ENCODE peak calls at places on chromosomes 3 and 15, in five cellular contexts. Q, I, E, P and J are unnamed samples.

GRCh38 chr3:69649120-69649519 is 90.1 kb upstream of the MITF start:
- DNase-seq in E (no peak), Q (no peak), P (no peak), I (no peak), J (no peak)

GRCh38 chr15:83248151-83248851 is 36.2 kb downstream of the BNC1 start:
- DNase-seq in I (peak; percentile 43), E (peak; percentile 75), Q (peak; percentile 85), P (peak; percentile 49), J (peak; percentile 41)

GRCh38 chr3:149670742-149671492 is 13.1 kb upstream of the WWTR1 start:
- DNase-seq in Q (no peak), E (no peak), P (peak; percentile 69), I (no peak), J (peak; percentile 62)

GRCh38 chr15:92429378-92430066 is 35.8 kb downstream of the ST8SIA2 start:
- DNase-seq in I (no peak), Q (peak; percentile 24), E (peak; percentile 64), P (no peak), J (no peak)

GRCh38 chr3:71564361-71564760 is 19.2 kb downstream of the FOXP1 start:
- DNase-seq in I (no peak), P (no peak), Q (no peak), E (no peak), J (no peak)

GRCh38 chr3:48408823-48409281 is 21.0 kb downstream of the PLXNB1 start:
- DNase-seq in Q (no peak), P (peak; percentile 33), I (no peak), E (no peak), J (no peak)

GRCh38 chr3:129399895-129400357 is 28.5 kb downstream of the EFCAB12 start:
- DNase-seq in P (no peak), Q (no peak), I (no peak), E (peak; percentile 30), J (no peak)

GRCh38 chr3:155196131-155197075 is 97.1 kb downstream of the STRIT1 start:
- DNase-seq in Q (no peak), P (no peak), I (no peak), E (no peak), J (peak; percentile 55)

GRCh38 chr3:159346504-159346903 is 544.6 kb downstream of the MFSD1 start:
- DNase-seq in P (no peak), E (no peak), I (no peak), Q (no peak), J (no peak)

GRCh38 chr15:32659340-32659831 is 17.9 kb downstream of the SCG5 start:
- DNase-seq in I (no peak), P (no peak), Q (no peak), E (peak; percentile 79), J (peak; percentile 12)

GRCh38 chr3:43266995-43267394 is 19.3 kb upstream of the SNRK start:
- DNase-seq in E (no peak), P (no peak), I (no peak), Q (no peak), J (no peak)

GRCh38 chr15:47846911-47847310 is 129.6 kb downstream of the SEMA6D start:
- DNase-seq in E (no peak), Q (no peak), I (no peak), P (no peak), J (no peak)

GRCh38 chr3:67067251-67067650 is 69.1 kb downstream of the KBTBD8 start:
- DNase-seq in E (no peak), P (no peak), Q (no peak), I (no peak), J (no peak)

GRCh38 chr3:150227839-150228238 is 180.3 kb upstream of the TSC22D2 start:
- DNase-seq in Q (peak; percentile 88), I (peak; percentile 51), E (peak; percentile 83), P (peak; percentile 82), J (no peak)

GRCh38 chr3:24641628-24642027 is 147.0 kb upstream of the THRB start:
- DNase-seq in I (no peak), Q (no peak), E (peak; percentile 12), P (no peak), J (no peak)

GRCh38 chr15:39874890-39875549 is 45.0 kb downstream of the GPR176 start:
- DNase-seq in E (peak; percentile 54), I (no peak), Q (no peak), P (no peak), J (peak; percentile 83)

GRCh38 chr3:49785565-49786356 is 581 bp downstream of the IP6K1 start:
- DNase-seq in I (no peak), Q (peak; percentile 48), P (no peak), E (peak; percentile 62), J (peak; percentile 35)

GRCh38 chr3:194275231-194275671 is 75.9 kb downstream of the CPN2 start:
- DNase-seq in P (peak; percentile 30), I (no peak), E (peak; percentile 46), Q (no peak), J (peak; percentile 32)

GRCh38 chr15:75483961-75484360 is 32.5 kb upstream of the SIN3A start:
- DNase-seq in Q (no peak), P (no peak), I (no peak), E (no peak), J (no peak)

GRCh38 chr15:39783244-39783820 is 691 bp upstream of the FSIP1 start:
- DNase-seq in I (no peak), Q (no peak), P (no peak), E (peak; percentile 27), J (no peak)

GRCh38 chr3:127238602-127239001 is 45.7 kb downstream of the PRR23E start:
- DNase-seq in P (no peak), I (no peak), E (no peak), Q (no peak), J (no peak)

GRCh38 chr15:39211108-39211979 is 369.5 kb upstream of the THBS1 start:
- DNase-seq in I (no peak), Q (no peak), P (no peak), E (no peak), J (no peak)

GRCh38 chr15:38874464-38874863 is 309.9 kb upstream of the RASGRP1 start:
- DNase-seq in P (no peak), I (no peak), E (no peak), Q (no peak), J (no peak)

GRCh38 chr15:70617076-70617910 is 146.1 kb downstream of the UACA start:
- DNase-seq in Q (no peak), P (no peak), E (no peak), I (no peak), J (no peak)

GRCh38 chr3:130539005-130539404 is 22.0 kb downstream of the COL6A6 start:
- DNase-seq in P (peak; percentile 73), I (peak; percentile 25), E (peak; percentile 52), Q (peak; percentile 54), J (peak; percentile 38)

GRCh38 chr3:8966820-8967348 is 3.6 kb upstream of the RAD18 start:
- DNase-seq in I (no peak), Q (no peak), E (no peak), P (no peak), J (no peak)

GRCh38 chr3:59994720-59995304 is 945.0 kb upstream of the CFAP20DC start:
- DNase-seq in I (no peak), E (no peak), P (no peak), Q (no peak), J (no peak)

GRCh38 chr15:55627730-55628368 is 39.7 kb upstream of the PYGO1 start:
- DNase-seq in I (no peak), P (no peak), E (peak; percentile 92), Q (no peak), J (peak; percentile 90)

GRCh38 chr15:96564546-96564945 is 234.0 kb downstream of the NR2F2 start:
- DNase-seq in E (no peak), Q (no peak), P (no peak), I (no peak), J (no peak)

GRCh38 chr3:177371903-177372302 is 174.6 kb upstream of the TBL1XR1 start:
- DNase-seq in E (no peak), I (no peak), Q (no peak), P (no peak), J (no peak)
- H3K4me1 ChIP-seq in E (no peaks in the 10 kb centered on the region), I (no peaks in the 10 kb centered on the region), Q (peaks cover 5% of the 10 kb centered on the region), P (no peaks in the 10 kb centered on the region), J (peaks cover 3% of the 10 kb centered on the region)

GRCh38 chr3:140395134-140396075 is 282.5 kb upstream of the TRIM42 start:
- DNase-seq in Q (no peak), E (no peak), I (no peak), P (no peak), J (no peak)
- H2BK12ac ChIP-seq in Q (no peak overlapping the region), E (no peak overlapping the region), I (no peak overlapping the region), P (no peak overlapping the region), J (no peak overlapping the region)

GRCh38 chr15:68797589-68798377 is 22.9 kb downstream of the ANP32A start:
- DNase-seq in I (no peak), Q (no peak), E (no peak), P (no peak), J (no peak)
- H3K4me1 ChIP-seq in I (peaks cover 25% of the 10 kb centered on the region), Q (peaks cover 27% of the 10 kb centered on the region), E (peaks cover 28% of the 10 kb centered on the region), P (peaks cover 20% of the 10 kb centered on the region), J (peaks cover 27% of the 10 kb centered on the region)

GRCh38 chr3:189625566-189625965 is 5.6 kb upstream of the TP63 start:
- DNase-seq in Q (no peak), I (no peak), P (no peak), E (no peak), J (no peak)

GRCh38 chr3:189629803-189630455 is 1.3 kb upstream of the TP63 start:
- DNase-seq in Q (no peak), P (no peak), E (no peak), I (no peak), J (no peak)

GRCh38 chr3:189625071-189625470 is 6.1 kb upstream of the TP63 start:
- DNase-seq in I (no peak), E (no peak), Q (no peak), P (no peak), J (no peak)

GRCh38 chr3:189624130-189624529 is 7.1 kb upstream of the TP63 start:
- DNase-seq in P (no peak), E (no peak), I (no peak), Q (no peak), J (no peak)

DNA sequence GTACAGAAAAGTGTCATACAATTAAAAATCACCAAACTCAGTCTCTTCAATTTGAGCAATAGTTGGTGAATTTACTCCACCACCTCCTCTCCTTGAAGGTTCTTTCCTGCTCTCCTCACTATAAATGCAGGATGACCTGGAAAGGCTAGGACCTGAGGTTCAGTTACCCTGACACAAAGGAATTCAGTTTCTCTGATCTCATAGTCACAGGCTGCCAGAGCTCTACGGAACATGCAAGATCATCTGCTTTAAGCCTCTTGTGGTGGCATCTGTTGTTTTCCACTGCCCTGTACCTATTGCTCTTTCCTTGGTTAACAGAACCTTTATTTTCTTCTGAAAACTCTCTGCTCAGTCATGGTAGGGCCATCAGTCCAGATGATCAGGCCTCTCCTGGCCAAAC is 4.9 kb upstream of the TP63 start:
- DNase-seq in E (no peak), P (no peak), I (no peak), Q (no peak), J (no peak)
- H2BK12ac ChIP-seq in E (no peak overlapping the region), P (no peak overlapping the region), I (no peak overlapping the region), Q (no peak overlapping the region), J (no peak overlapping the region)

DNA sequence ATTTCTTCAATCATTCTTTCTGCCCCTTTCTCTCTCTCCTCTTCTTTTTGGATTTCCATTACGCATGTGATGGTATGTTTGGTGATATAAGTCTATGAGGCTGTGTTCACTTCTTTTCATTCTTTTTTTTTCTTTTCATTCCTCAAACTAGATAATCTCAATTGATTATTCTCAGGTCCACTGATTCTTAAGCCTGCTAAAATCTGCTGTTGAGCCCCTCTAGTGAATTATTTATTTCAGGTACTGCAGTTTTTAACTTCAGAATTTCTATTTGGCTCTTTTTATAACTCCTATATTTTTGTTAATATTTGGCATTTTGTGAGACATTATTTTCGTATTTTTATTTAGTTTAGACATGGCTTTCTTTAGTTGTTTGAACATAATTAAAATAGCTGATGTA is 671.3 kb upstream of the NECTIN3 start:
- DNase-seq in E (no peak), P (no peak), Q (no peak), I (no peak), J (no peak)
- H3K4me1 ChIP-seq in E (no peaks in the 10 kb centered on the region), P (no peaks in the 10 kb centered on the region), Q (no peaks in the 10 kb centered on the region), I (no peaks in the 10 kb centered on the region), J (no peaks in the 10 kb centered on the region)

GRCh38 chr15:60121845-60122244 is 117.7 kb downstream of the FOXB1 start:
- DNase-seq in E (no peak), I (no peak), Q (no peak), P (no peak), J (no peak)
- H2BK12ac ChIP-seq in E (no peak overlapping the region), I (peak overlapping the region; percentile 22), Q (no peak overlapping the region), P (no peak overlapping the region), J (no peak overlapping the region)